ENCODE peak calls at places on chromosomes 13 and 19, in seven cellular contexts. V is transverse colon, D is HEK293T, X is T-helper 2 cell, P is T-helper 17 cell, Z is stomach, R is RPMI8226. E is an unnamed sample.

GRCh38 chr19:58060231-58060630 is 1.1 kb downstream of the ZNF135 start:
- DNase-seq in V (no peak), D (no peak), X (no peak), P (no peak), Z (no peak), R (no peak), E (no peak)

GRCh38 chr19:7561229-7561806 is 25.8 kb downstream of the PNPLA6 start:
- DNase-seq in V (no peak), D (no peak), X (no peak), P (no peak), Z (no peak), R (no peak), E (no peak)

GRCh38 chr13:22837980-22838615 is 342.7 kb upstream of the SGCG start:
- DNase-seq in V (no peak), D (no peak), X (no peak), P (no peak), Z (no peak), R (no peak), E (no peak)

GRCh38 chr13:97114696-97115095 is 107.4 kb upstream of the MBNL2 start:
- DNase-seq in V (no peak), D (no peak), X (no peak), P (no peak), Z (no peak), R (no peak), E (no peak)

GRCh38 chr19:33152178-33152577 is 20.3 kb downstream of the WDR88 start:
- DNase-seq in V (no peak), D (no peak), X (no peak), P (no peak), Z (no peak), R (no peak), E (no peak)

GRCh38 chr13:29465741-29466293 is 129.7 kb downstream of the SLC7A1 start:
- DNase-seq in V (no peak), D (no peak), X (no peak), P (no peak), Z (peak), R (no peak), E (no peak)

GRCh38 chr13:77390391-77390790 is 63.5 kb upstream of the MYCBP2 start:
- DNase-seq in V (no peak), D (no peak), X (no peak), P (no peak), Z (no peak), R (no peak), E (no peak)

GRCh38 chr19:36254848-36255247 is 39.9 kb downstream of the ZNF146 start:
- DNase-seq in V (no peak), D (no peak), X (no peak), P (no peak), Z (no peak), R (no peak), E (no peak)

GRCh38 chr13:106610511-106610910 is 42.6 kb upstream of the ARGLU1 start:
- DNase-seq in V (no peak), D (no peak), X (no peak), P (no peak), Z (no peak), R (no peak), E (no peak)